ENCODE peak calls at places on chromosomes 11 and 22, in nine cellular contexts. One of them, this sample, is unnamed.

GRCh38 chr22:50683994-50684371 is 11.4 kb downstream of the SHANK3 start:
- DNase-seq in stimulated activated naive CD4-positive, alpha-beta T cell: no peak
- DNase-seq in EH: no peak
- DNase-seq in NCI-H1105 treated with DMSO at 0.1 percent for 48 hours: no peak
- DNase-seq in astrocyte of the hippocampus: no peak
- DNase-seq in activated CD8-positive, alpha-beta memory T cell treated with anti-CD3 and anti-CD28 coated beads for 1 hour: no peak
- DNase-seq in stimulated activated CD4-positive, alpha-beta T cell treated with anti-CD3 and anti-CD28 coated beads, Interleukin-2, amount 100 ng/mL, for 24 hours: no peak
- DNase-seq in effector memory CD4-positive, alpha-beta T cell: no peak
- DNase-seq in left lobe of liver: no peak
- DNase-seq in this sample: no peak

GRCh38 chr11:19605500-19606371 is 106.9 kb upstream of the NAV2 start:
- DNase-seq in effector memory CD4-positive, alpha-beta T cell: no peak
- DNase-seq in stimulated activated naive CD4-positive, alpha-beta T cell: no peak
- DNase-seq in astrocyte of the hippocampus: peak
- DNase-seq in left lobe of liver: no peak
- DNase-seq in EH: peak
- DNase-seq in stimulated activated CD4-positive, alpha-beta T cell treated with anti-CD3 and anti-CD28 coated beads, Interleukin-2, amount 100 ng/mL, for 24 hours: no peak
- DNase-seq in NCI-H1105 treated with DMSO at 0.1 percent for 48 hours: no peak
- DNase-seq in activated CD8-positive, alpha-beta memory T cell treated with anti-CD3 and anti-CD28 coated beads for 1 hour: no peak
- DNase-seq in this sample: peak

GRCh38 chr22:19807161-19807913 is 46.8 kb downstream of the TBX1 start:
- DNase-seq in stimulated activated CD4-positive, alpha-beta T cell treated with anti-CD3 and anti-CD28 coated beads, Interleukin-2, amount 100 ng/mL, for 24 hours: no peak
- DNase-seq in stimulated activated naive CD4-positive, alpha-beta T cell: no peak
- DNase-seq in astrocyte of the hippocampus: no peak
- DNase-seq in NCI-H1105 treated with DMSO at 0.1 percent for 48 hours: no peak
- DNase-seq in left lobe of liver: no peak
- DNase-seq in activated CD8-positive, alpha-beta memory T cell treated with anti-CD3 and anti-CD28 coated beads for 1 hour: no peak
- DNase-seq in EH: no peak
- DNase-seq in effector memory CD4-positive, alpha-beta T cell: no peak
- DNase-seq in this sample: no peak

GRCh38 chr11:117796456-117797428 is at the start of gene DSCAML1:
- DNase-seq in astrocyte of the hippocampus: peak
- DNase-seq in stimulated activated naive CD4-positive, alpha-beta T cell: peak
- DNase-seq in stimulated activated CD4-positive, alpha-beta T cell treated with anti-CD3 and anti-CD28 coated beads, Interleukin-2, amount 100 ng/mL, for 24 hours: peak
- DNase-seq in EH: no peak
- DNase-seq in left lobe of liver: no peak
- DNase-seq in NCI-H1105 treated with DMSO at 0.1 percent for 48 hours: peak
- DNase-seq in activated CD8-positive, alpha-beta memory T cell treated with anti-CD3 and anti-CD28 coated beads for 1 hour: no peak
- DNase-seq in effector memory CD4-positive, alpha-beta T cell: peak
- DNase-seq in this sample: no peak

GRCh38 chr22:29870574-29870973 is 12.4 kb upstream of the MTMR3 start:
- DNase-seq in NCI-H1105 treated with DMSO at 0.1 percent for 48 hours: no peak
- DNase-seq in activated CD8-positive, alpha-beta memory T cell treated with anti-CD3 and anti-CD28 coated beads for 1 hour: no peak
- DNase-seq in EH: peak
- DNase-seq in stimulated activated naive CD4-positive, alpha-beta T cell: no peak
- DNase-seq in astrocyte of the hippocampus: peak
- DNase-seq in left lobe of liver: no peak
- DNase-seq in stimulated activated CD4-positive, alpha-beta T cell treated with anti-CD3 and anti-CD28 coated beads, Interleukin-2, amount 100 ng/mL, for 24 hours: no peak
- DNase-seq in effector memory CD4-positive, alpha-beta T cell: no peak
- DNase-seq in this sample: no peak

GRCh38 chr11:134560566-134561347 is 148.7 kb upstream of the B3GAT1 start:
- DNase-seq in NCI-H1105 treated with DMSO at 0.1 percent for 48 hours: no peak
- DNase-seq in effector memory CD4-positive, alpha-beta T cell: no peak
- DNase-seq in astrocyte of the hippocampus: peak
- DNase-seq in stimulated activated naive CD4-positive, alpha-beta T cell: no peak
- DNase-seq in EH: no peak
- DNase-seq in left lobe of liver: peak
- DNase-seq in activated CD8-positive, alpha-beta memory T cell treated with anti-CD3 and anti-CD28 coated beads for 1 hour: no peak
- DNase-seq in stimulated activated CD4-positive, alpha-beta T cell treated with anti-CD3 and anti-CD28 coated beads, Interleukin-2, amount 100 ng/mL, for 24 hours: no peak
- DNase-seq in this sample: no peak

GRCh38 chr11:119793335-119793984 is 64.5 kb upstream of the NECTIN1 start:
- DNase-seq in stimulated activated naive CD4-positive, alpha-beta T cell: no peak
- DNase-seq in stimulated activated CD4-positive, alpha-beta T cell treated with anti-CD3 and anti-CD28 coated beads, Interleukin-2, amount 100 ng/mL, for 24 hours: no peak
- DNase-seq in NCI-H1105 treated with DMSO at 0.1 percent for 48 hours: no peak
- DNase-seq in effector memory CD4-positive, alpha-beta T cell: no peak
- DNase-seq in left lobe of liver: no peak
- DNase-seq in activated CD8-positive, alpha-beta memory T cell treated with anti-CD3 and anti-CD28 coated beads for 1 hour: no peak
- DNase-seq in EH: no peak
- DNase-seq in astrocyte of the hippocampus: no peak
- DNase-seq in this sample: no peak

GRCh38 chr11:10309163-10310093 is 4.6 kb downstream of the ADM start:
- DNase-seq in astrocyte of the hippocampus: peak
- DNase-seq in effector memory CD4-positive, alpha-beta T cell: no peak
- DNase-seq in stimulated activated CD4-positive, alpha-beta T cell treated with anti-CD3 and anti-CD28 coated beads, Interleukin-2, amount 100 ng/mL, for 24 hours: no peak
- DNase-seq in NCI-H1105 treated with DMSO at 0.1 percent for 48 hours: peak
- DNase-seq in activated CD8-positive, alpha-beta memory T cell treated with anti-CD3 and anti-CD28 coated beads for 1 hour: no peak
- DNase-seq in EH: peak
- DNase-seq in left lobe of liver: peak
- DNase-seq in stimulated activated naive CD4-positive, alpha-beta T cell: no peak
- DNase-seq in this sample: peak

GRCh38 chr11:19713221-19714092 is 820 bp downstream of the NAV2 start:
- DNase-seq in effector memory CD4-positive, alpha-beta T cell: no peak
- DNase-seq in NCI-H1105 treated with DMSO at 0.1 percent for 48 hours: peak
- DNase-seq in left lobe of liver: no peak
- DNase-seq in stimulated activated CD4-positive, alpha-beta T cell treated with anti-CD3 and anti-CD28 coated beads, Interleukin-2, amount 100 ng/mL, for 24 hours: peak
- DNase-seq in EH: no peak
- DNase-seq in activated CD8-positive, alpha-beta memory T cell treated with anti-CD3 and anti-CD28 coated beads for 1 hour: no peak
- DNase-seq in stimulated activated naive CD4-positive, alpha-beta T cell: no peak
- DNase-seq in astrocyte of the hippocampus: peak
- DNase-seq in this sample: peak

GRCh38 chr11:18720086-18720810 is 5.7 kb downstream of the IGSF22 start:
- DNase-seq in left lobe of liver: no peak
- DNase-seq in EH: peak
- DNase-seq in stimulated activated naive CD4-positive, alpha-beta T cell: no peak
- DNase-seq in activated CD8-positive, alpha-beta memory T cell treated with anti-CD3 and anti-CD28 coated beads for 1 hour: no peak
- DNase-seq in astrocyte of the hippocampus: no peak
- DNase-seq in stimulated activated CD4-positive, alpha-beta T cell treated with anti-CD3 and anti-CD28 coated beads, Interleukin-2, amount 100 ng/mL, for 24 hours: no peak
- DNase-seq in NCI-H1105 treated with DMSO at 0.1 percent for 48 hours: no peak
- DNase-seq in effector memory CD4-positive, alpha-beta T cell: no peak
- DNase-seq in this sample: peak

GRCh38 chr11:22635689-22636088 is 10.1 kb upstream of the FANCF start:
- DNase-seq in EH: no peak
- DNase-seq in NCI-H1105 treated with DMSO at 0.1 percent for 48 hours: no peak
- DNase-seq in astrocyte of the hippocampus: no peak
- DNase-seq in left lobe of liver: no peak
- DNase-seq in activated CD8-positive, alpha-beta memory T cell treated with anti-CD3 and anti-CD28 coated beads for 1 hour: no peak
- DNase-seq in stimulated activated CD4-positive, alpha-beta T cell treated with anti-CD3 and anti-CD28 coated beads, Interleukin-2, amount 100 ng/mL, for 24 hours: no peak
- DNase-seq in stimulated activated naive CD4-positive, alpha-beta T cell: no peak
- DNase-seq in effector memory CD4-positive, alpha-beta T cell: no peak
- DNase-seq in this sample: no peak

GRCh38 chr11:47786373-47786772 is 19.2 kb upstream of the FNBP4 start:
- DNase-seq in stimulated activated naive CD4-positive, alpha-beta T cell: no peak
- DNase-seq in effector memory CD4-positive, alpha-beta T cell: no peak
- DNase-seq in NCI-H1105 treated with DMSO at 0.1 percent for 48 hours: peak
- DNase-seq in astrocyte of the hippocampus: no peak
- DNase-seq in activated CD8-positive, alpha-beta memory T cell treated with anti-CD3 and anti-CD28 coated beads for 1 hour: no peak
- DNase-seq in stimulated activated CD4-positive, alpha-beta T cell treated with anti-CD3 and anti-CD28 coated beads, Interleukin-2, amount 100 ng/mL, for 24 hours: no peak
- DNase-seq in left lobe of liver: no peak
- DNase-seq in EH: peak
- DNase-seq in this sample: no peak

GRCh38 chr11:61650781-61651571 is 29.2 kb upstream of the DAGLA start:
- DNase-seq in stimulated activated CD4-positive, alpha-beta T cell treated with anti-CD3 and anti-CD28 coated beads, Interleukin-2, amount 100 ng/mL, for 24 hours: no peak
- DNase-seq in left lobe of liver: no peak
- DNase-seq in effector memory CD4-positive, alpha-beta T cell: no peak
- DNase-seq in EH: no peak
- DNase-seq in astrocyte of the hippocampus: no peak
- DNase-seq in activated CD8-positive, alpha-beta memory T cell treated with anti-CD3 and anti-CD28 coated beads for 1 hour: no peak
- DNase-seq in NCI-H1105 treated with DMSO at 0.1 percent for 48 hours: no peak
- DNase-seq in stimulated activated naive CD4-positive, alpha-beta T cell: no peak
- DNase-seq in this sample: no peak